ENCODE peak calls at places on chromosomes 16 and 17, in ten cellular contexts. K, J, P, D, B, Y, M, E, W and O are unnamed samples.

GRCh38 chr17:77670125-77670524 is 288.4 kb upstream of the TNRC6C start:
- DNase-seq in D (no peak), P (peak), Y (no peak), J (no peak), W (no peak), E (no peak), B (no peak), K (no peak), M (no peak), O (no peak)

GRCh38 chr17:67388986-67389385 is 11.9 kb downstream of the PITPNC1 start:
- DNase-seq in W (no peak), Y (no peak), M (no peak), E (no peak), P (no peak), D (no peak), J (no peak), K (no peak), B (no peak), O (no peak)

GRCh38 chr16:56013962-56014552 is 138.9 kb upstream of the CES5A start:
- DNase-seq in J (no peak), K (peak), P (peak), W (no peak), E (no peak), B (peak), M (no peak), D (no peak), Y (no peak), O (peak)

GRCh38 chr16:539901-540530 is 12.5 kb downstream of the CAPN15 start:
- DNase-seq in E (no peak), M (no peak), P (no peak), B (no peak), J (no peak), K (no peak), Y (peak), W (peak), D (peak), O (no peak)

GRCh38 chr17:82503094-82503727 is 16.3 kb upstream of the FOXK2 start:
- DNase-seq in W (no peak), J (no peak), B (no peak), D (no peak), M (no peak), E (no peak), K (no peak), Y (no peak), P (no peak), O (no peak)

GRCh38 chr17:78599419-78599818 is 22.2 kb upstream of the DNAH17 start:
- DNase-seq in D (no peak), P (peak), Y (no peak), B (no peak), M (no peak), W (no peak), J (no peak), K (no peak), E (no peak), O (no peak)

GRCh38 chr17:3732171-3732570 is 8.5 kb downstream of the HASPIN start:
- DNase-seq in W (no peak), J (peak), B (no peak), Y (peak), D (peak), K (no peak), P (peak), M (no peak), E (no peak), O (no peak)

GRCh38 chr17:9410737-9411136 is 164.9 kb downstream of the STX8 start:
- DNase-seq in D (no peak), E (no peak), K (no peak), W (no peak), Y (no peak), J (no peak), P (no peak), B (no peak), M (no peak), O (no peak)

GRCh38 chr17:27396045-27396444 is 60.2 kb upstream of the KSR1 start:
- DNase-seq in P (no peak), K (no peak), B (no peak), Y (no peak), J (no peak), E (no peak), M (no peak), W (no peak), D (no peak), O (no peak)

GRCh38 chr17:73187203-73187769 is 5.6 kb upstream of the COG1 start:
- DNase-seq in D (no peak), K (no peak), W (no peak), Y (no peak), P (no peak), M (no peak), J (no peak), B (no peak), E (no peak), O (no peak)

GRCh38 chr17:47917581-47917980 is 21.5 kb downstream of the SP2 start:
- DNase-seq in J (no peak), E (no peak), D (no peak), P (no peak), K (no peak), M (no peak), B (no peak), W (no peak), Y (no peak), O (no peak)

GRCh38 chr17:39079836-39080235 is 71.6 kb downstream of the PLXDC1 start:
- DNase-seq in J (no peak), Y (no peak), W (no peak), E (no peak), B (no peak), D (no peak), K (no peak), M (no peak), P (no peak), O (no peak)

GRCh38 chr17:18323007-18323406 is 7.9 kb downstream of the SMCR8 start:
- DNase-seq in D (no peak), K (no peak), Y (peak), E (no peak), J (peak), W (no peak), B (no peak), M (no peak), P (no peak), O (no peak)

GRCh38 chr16:12082207-12082606 is 105.7 kb downstream of the SNX29 start:
- DNase-seq in B (no peak), J (peak), E (no peak), M (no peak), K (no peak), W (no peak), Y (no peak), D (no peak), P (no peak), O (no peak)

GRCh38 chr17:6910987-6911603 is 79.6 kb upstream of the TEKT1 start:
- DNase-seq in J (no peak), K (no peak), Y (peak), P (peak), M (no peak), D (peak), E (no peak), B (peak), W (peak), O (no peak)

GRCh38 chr16:12344577-12345343 is 368.2 kb downstream of the SNX29 start:
- DNase-seq in B (no peak), E (no peak), Y (no peak), P (no peak), K (no peak), M (no peak), W (no peak), D (no peak), J (no peak), O (no peak)

GRCh38 chr17:17141860-17142552 is 64.1 kb downstream of the PLD6 start:
- DNase-seq in D (peak), M (no peak), B (no peak), W (no peak), J (peak), P (peak), E (peak), K (peak), Y (peak), O (no peak)

GRCh38 chr17:48462946-48463345 is 32.9 kb upstream of the SKAP1 start:
- DNase-seq in K (no peak), B (no peak), M (no peak), P (no peak), Y (no peak), E (no peak), W (no peak), D (no peak), J (no peak), O (no peak)

GRCh38 chr17:76700627-76701470 is 9.9 kb downstream of the MXRA7 start:
- DNase-seq in M (no peak), E (no peak), D (peak), P (peak), B (no peak), W (peak), J (peak), K (no peak), Y (peak), O (no peak)

GRCh38 chr16:62732101-62732500 is 695.9 kb upstream of the CDH8 start:
- DNase-seq in D (no peak), W (no peak), E (no peak), P (no peak), K (no peak), Y (no peak), B (no peak), J (no peak), M (no peak), O (no peak)

GRCh38 chr16:68526143-68526781 is 12.8 kb upstream of the ZFP90 start:
- DNase-seq in M (no peak), B (no peak), D (no peak), K (no peak), P (no peak), J (no peak), W (no peak), Y (no peak), E (no peak), O (no peak)